ENCODE peak calls at places on chromosomes 3 and 15, in six cellular contexts. B is fibroblast of mammary gland; R is OCI-LY7; Q is H9; P is activated CD8-positive, alpha-beta memory T cell treated with anti-CD3 and anti-CD28 coated beads, Interleukin-2, amount 10 ng/mL, durations not matched to agents 7 days and 5 days; Y is Daoy. F is an unnamed sample.

GRCh38 chr3:31486865-31487533 is 45.7 kb upstream of the STT3B start:
- DNase-seq in R (no peak), Y (no peak), B (no peak), Q (no peak), P (no peak), F (no peak)

GRCh38 chr3:42148982-42149432 is 57.9 kb downstream of the TRAK1 start:
- DNase-seq in Q (peak), P (no peak), B (peak), Y (peak), R (no peak), F (peak)

GRCh38 chr15:55358471-55358870 is 39.4 kb downstream of the PIGB start:
- DNase-seq in Y (no peak), R (no peak), B (no peak), P (no peak), Q (no peak), F (peak)

GRCh38 chr3:155356594-155357370 is 63.3 kb upstream of the STRIT1 start:
- DNase-seq in B (no peak), P (no peak), Y (no peak), R (peak), Q (peak), F (no peak)

GRCh38 chr3:23203651-23204111 is 554 bp downstream of the UBE2E2 start:
- DNase-seq in R (peak), P (no peak), Y (no peak), B (peak), Q (peak), F (no peak)

GRCh38 chr3:30619318-30619717 is 12.9 kb downstream of the TGFBR2 start:
- DNase-seq in Y (no peak), R (no peak), Q (no peak), P (no peak), B (no peak), F (no peak)

GRCh38 chr15:33720952-33721351 is 247.3 kb upstream of the CHRM5 start:
- DNase-seq in Q (no peak), R (no peak), P (no peak), B (peak), Y (peak), F (no peak)

GRCh38 chr15:68277131-68277604 is 377 bp upstream of the FEM1B start:
- DNase-seq in P (no peak), B (peak), Y (no peak), Q (no peak), R (no peak), F (no peak)

GRCh38 chr15:81809543-81809942 is 236.3 kb downstream of the MEX3B start:
- DNase-seq in Y (peak), P (no peak), Q (peak), R (peak), B (peak), F (peak)

GRCh38 chr15:68783226-68784054 is 37.3 kb downstream of the ANP32A start:
- DNase-seq in Y (peak), Q (peak), B (no peak), R (peak), P (peak), F (no peak)

GRCh38 chr15:77076325-77076915 is 5.5 kb upstream of the TSPAN3 start:
- DNase-seq in P (no peak), Y (no peak), Q (no peak), R (no peak), B (no peak), F (no peak)

GRCh38 chr3:46089237-46090011 is 62.1 kb upstream of the XCR1 start:
- DNase-seq in R (no peak), Q (no peak), Y (peak), B (peak), P (peak), F (peak)

GRCh38 chr15:48406911-48407310 is 75.7 kb downstream of the DUT start:
- DNase-seq in R (no peak), Y (no peak), B (no peak), P (no peak), Q (no peak), F (no peak)

GRCh38 chr15:98597666-98598065 is 50.7 kb upstream of the IGF1R start:
- DNase-seq in Y (no peak), P (no peak), Q (no peak), R (no peak), B (no peak), F (no peak)

GRCh38 chr3:25973111-25973510 is 183.2 kb downstream of the OXSM start:
- DNase-seq in Q (no peak), R (no peak), Y (no peak), B (no peak), P (no peak), F (no peak)

GRCh38 chr15:37101634-37102314 is 1.4 kb upstream of the MEIS2 start:
- DNase-seq in Y (peak), Q (peak), R (peak), B (peak), P (no peak), F (peak)

GRCh38 chr3:33664195-33664594 is 53.9 kb downstream of the CLASP2 start:
- DNase-seq in B (peak), R (no peak), Y (peak), P (no peak), Q (no peak), F (no peak)

GRCh38 chr3:46970391-46971091 is 6.0 kb downstream of the CCDC12 start:
- DNase-seq in R (no peak), Q (no peak), B (peak), Y (no peak), P (no peak), F (peak)

F was measured in Caki2.